ENCODE peak calls at places on chromosomes 13 and 19, in nine cellular contexts. J is body of pancreas; F is islet precursor cell; G is bronchial epithelial cell; Z is Calu3; A is GOT3; L is stimulated activated effector memory CD8-positive, alpha-beta T cell treated with anti-CD3 and anti-CD28 coated beads, Interleukin-12 subunit alpha, Interleukin-12 subunit beta, amount 100 ng/mL, for 72 hours; H is NCI-H774; Q is NCI-H446. E is an unnamed sample.

GRCh38 chr13:77331421-77331820 is 4.5 kb upstream of the MYCBP2 start:
- DNase-seq in J (no peak), F (no peak), G (no peak), Z (no peak), A (no peak), L (no peak), H (no peak), Q (no peak), E (no peak)

GRCh38 chr13:93140912-93141311 is 85.7 kb upstream of the GPC6 start:
- DNase-seq in J (no peak), F (no peak), G (no peak), Z (no peak), A (no peak), L (no peak), H (no peak), Q (no peak), E (no peak)

GRCh38 chr13:28116736-28117135 is 16.4 kb upstream of the FLT3 start:
- DNase-seq in J (no peak), F (no peak), G (no peak), Z (no peak), A (no peak), L (no peak), H (no peak), Q (no peak), E (no peak)

GRCh38 chr13:92312823-92313222 is 913.8 kb upstream of the GPC6 start:
- DNase-seq in J (no peak), F (no peak), G (no peak), Z (no peak), A (no peak), L (no peak), H (no peak), Q (no peak), E (no peak)

GRCh38 chr13:41456768-41457588 is at the start of gene RGCC:
- DNase-seq in J (peak), F (peak), G (peak), Z (peak), A (peak), L (peak), H (peak), Q (peak), E (peak)

GRCh38 chr19:17841810-17842662 is 5.7 kb downstream of the JAK3 start:
- DNase-seq in J (peak), F (peak), G (peak), Z (peak), A (no peak), L (peak), H (peak), Q (peak), E (peak)

GRCh38 chr13:97502192-97502591 is 68.2 kb downstream of the RAP2A start:
- DNase-seq in J (no peak), F (no peak), G (no peak), Z (no peak), A (no peak), L (no peak), H (no peak), Q (no peak), E (no peak)

GRCh38 chr13:51534075-51534817 is 50.0 kb upstream of the WDFY2 start:
- DNase-seq in J (no peak), F (no peak), G (peak), Z (no peak), A (no peak), L (peak), H (no peak), Q (no peak), E (no peak)

GRCh38 chr19:42400404-42400803 is 10.3 kb upstream of the CNFN start:
- DNase-seq in J (no peak), F (no peak), G (no peak), Z (no peak), A (no peak), L (no peak), H (no peak), Q (no peak), E (no peak)

GRCh38 chr19:40224342-40225148 is 1.9 kb downstream of the CCNP start:
- DNase-seq in J (no peak), F (no peak), G (peak), Z (peak), A (no peak), L (no peak), H (no peak), Q (no peak), E (no peak)

GRCh38 chr19:45876411-45877197 is 9.3 kb downstream of the IRF2BP1 start:
- DNase-seq in J (peak), F (peak), G (no peak), Z (no peak), A (no peak), L (peak), H (no peak), Q (no peak), E (no peak)

GRCh38 chr13:110308377-110309158 is 1.5 kb downstream of the COL4A2 start:
- DNase-seq in J (peak), F (peak), G (peak), Z (no peak), A (no peak), L (no peak), H (peak), Q (no peak), E (peak)

E was measured in NCI-H345.